ENCODE peak calls at places on chromosome 18, in four cellular contexts. Q is HT1080; P is A172; G is activated CD4-positive, alpha-beta T cell treated with anti-CD3 and anti-CD28 coated beads, Interleukin-2, amount 10 ng/mL, durations not matched to agents 24 days and 14 days. J is an unnamed sample.

GRCh38 chr18:2984703-2985261 is 28.2 kb downstream of the LPIN2 start:
- DNase-seq in P (no peak), Q (no peak), G (peak; percentile 69), J (no peak)

GRCh38 chr18:47882641-47883040 is 47.8 kb downstream of the SMAD2 start:
- DNase-seq in G (no peak), Q (no peak), P (no peak), J (no peak)

GRCh38 chr18:48662021-48662661 is 123.3 kb downstream of the CTIF start:
- DNase-seq in P (peak; percentile 19), G (no peak), Q (peak; percentile 65), J (peak; percentile 23)

GRCh38 chr18:7735606-7736175 is 168.6 kb downstream of the PTPRM start:
- DNase-seq in P (no peak), G (no peak), Q (no peak), J (no peak)

GRCh38 chr18:3093624-3094354 is 80.8 kb upstream of the LPIN2 start:
- DNase-seq in Q (no peak), P (no peak), G (no peak), J (no peak)

GRCh38 chr18:8987250-8987649 is 115.2 kb upstream of the NDUFV2 start:
- DNase-seq in P (peak; percentile 39), G (no peak), Q (peak; percentile 34), J (peak; percentile 32)

GRCh38 chr18:7722955-7723354 is 155.8 kb downstream of the PTPRM start:
- DNase-seq in G (no peak), P (no peak), Q (no peak), J (no peak)

GRCh38 chr18:62245177-62245576 is 58.1 kb downstream of the RELCH start:
- DNase-seq in Q (no peak), G (no peak), P (no peak), J (no peak)

GRCh38 chr18:58313491-58314032 is 269.5 kb downstream of the NEDD4L start:
- DNase-seq in P (no peak), Q (peak; percentile 42), G (no peak), J (peak; percentile 3)

GRCh38 chr18:23238651-23239349 is 103.5 kb downstream of the CABLES1 start:
- DNase-seq in P (no peak), G (no peak), Q (no peak), J (peak; percentile 49)

GRCh38 chr18:7946724-7947377 is 379.7 kb downstream of the PTPRM start:
- DNase-seq in G (peak; percentile 76), Q (peak; percentile 83), P (peak; percentile 59), J (peak; percentile 61)

GRCh38 chr18:78913830-78914585 is 65.6 kb upstream of the SALL3 start:
- DNase-seq in G (no peak), P (no peak), Q (no peak), J (no peak)

GRCh38 chr18:6537468-6537867 is 122.8 kb upstream of the L3MBTL4 start:
- DNase-seq in Q (no peak), G (no peak), P (no peak), J (no peak)

GRCh38 chr18:60003610-60004185 is 103.9 kb downstream of the PMAIP1 start:
- DNase-seq in G (no peak), Q (no peak), P (no peak), J (no peak)

GRCh38 chr18:74221081-74221480 is 70.7 kb downstream of the CYB5A start:
- DNase-seq in Q (no peak), P (no peak), G (no peak), J (no peak)

GRCh38 chr18:47246027-47246971 is 5.2 kb downstream of the SKOR2 start:
- DNase-seq in G (no peak), P (no peak), Q (no peak), J (no peak)

GRCh38 chr18:67742954-67743353 is 226.4 kb upstream of the DSEL start:
- DNase-seq in Q (no peak), P (no peak), G (no peak), J (no peak)

GRCh38 chr18:5461056-5461455 is 82.7 kb downstream of the EPB41L3 start:
- DNase-seq in G (no peak), Q (no peak), P (no peak), J (no peak)

GRCh38 chr18:46466236-46467160 is 190.5 kb downstream of the LOXHD1 start:
- DNase-seq in Q (no peak), G (no peak), P (no peak), J (no peak)

GRCh38 chr18:2312440-2312839 is 258.9 kb downstream of the METTL4 start:
- DNase-seq in Q (no peak), P (no peak), G (no peak), J (no peak)

J was measured in NCI-H226.